ENCODE peak calls at places on chromosomes 13 and 19, in four cellular contexts. O is hippocampal formation; U is endothelial cell; K is activated CD4-positive, alpha-beta T cell treated with anti-CD3 and anti-CD28 coated beads, Interleukin-2, amount 10 ng/mL, durations not matched to agents 24 days and 14 days. V is an unnamed sample.

GRCh38 chr13:39379667-39380655 is 223.0 kb downstream of the LHFPL6 start:
- DNase-seq in O (no peak), U (no peak), K (no peak), V (no peak)

GRCh38 chr13:68350554-68350953 is 1120.4 kb upstream of the PCDH9 start:
- DNase-seq in O (no peak), U (no peak), K (no peak), V (no peak)

GRCh38 chr13:51785592-51786424 is 18.2 kb downstream of the DHRS12 start:
- DNase-seq in O (no peak), U (no peak), K (no peak), V (no peak)

GRCh38 chr13:58085819-58086218 is 454.3 kb downstream of the PCDH17 start:
- DNase-seq in O (no peak), U (no peak), K (no peak), V (no peak)

GRCh38 chr13:111912991-111913781 is 153.8 kb upstream of the SOX1 start:
- DNase-seq in O (no peak), U (no peak), K (no peak), V (no peak)

GRCh38 chr19:44071824-44072542 is at the start of gene ZNF284:
- DNase-seq in O (peak), U (peak), K (peak), V (no peak)

GRCh38 chr13:42071667-42072419 is 23.4 kb downstream of the DGKH start:
- DNase-seq in O (no peak), U (no peak), K (no peak), V (no peak)

GRCh38 chr13:33218020-33218419 is 67.5 kb downstream of the STARD13 start:
- DNase-seq in O (no peak), U (no peak), K (no peak), V (no peak)

GRCh38 chr19:39052243-39052746 is 19.9 kb upstream of the FBXO27 start:
- DNase-seq in O (peak), U (peak), K (peak), V (peak)

GRCh38 chr13:100365678-100366077 is 222.9 kb downstream of the GGACT start:
- DNase-seq in O (no peak), U (no peak), K (no peak), V (no peak)